ENCODE peak calls at places on chromosomes 5 and 9, in nine cellular contexts. O, C, H, L, Q, I, D, S and V are unnamed samples.

GRCh38 chr9:137522746-137523455 is 27.3 kb downstream of the PNPLA7 start:
- DNase-seq in O (no peak), C (no peak), H (no peak), L (no peak), Q (no peak), I (no peak), D (no peak), S (no peak), V (no peak)

GRCh38 chr9:472676-473075 is 258.0 kb downstream of the DOCK8 start:
- DNase-seq in O (no peak), C (no peak), H (no peak), L (no peak), Q (no peak), I (no peak), D (no peak), S (no peak), V (no peak)

GRCh38 chr5:124860271-124860670 is 113.8 kb upstream of the ZNF608 start:
- DNase-seq in O (no peak), C (no peak), H (no peak), L (no peak), Q (no peak), I (no peak), D (no peak), S (no peak), V (no peak)

GRCh38 chr5:158805195-158805594 is 294.5 kb downstream of the EBF1 start:
- DNase-seq in O (no peak), C (no peak), H (no peak), L (no peak), Q (no peak), I (no peak), D (no peak), S (no peak), V (no peak)

GRCh38 chr9:129242971-129243561 is 65.0 kb upstream of the IER5L start:
- DNase-seq in O (no peak), C (no peak), H (no peak), L (no peak), Q (no peak), I (no peak), D (no peak), S (peak; percentile 86), V (no peak)

GRCh38 chr5:110853267-110853666 is 114.5 kb downstream of the SLC25A46 start:
- DNase-seq in O (no peak), C (no peak), H (no peak), L (no peak), Q (no peak), I (no peak), D (no peak), S (no peak), V (no peak)

GRCh38 chr5:71830626-71831539 is 111.8 kb downstream of the CARTPT start:
- DNase-seq in O (peak; percentile 47), C (no peak), H (peak; percentile 37), L (no peak), Q (peak; percentile 88), I (no peak), D (peak; percentile 69), S (peak; percentile 79), V (peak; percentile 9)

GRCh38 chr9:13378171-13378570 is 98.7 kb upstream of the MPDZ start:
- DNase-seq in O (no peak), C (no peak), H (no peak), L (no peak), Q (no peak), I (no peak), D (no peak), S (no peak), V (no peak)

GRCh38 chr5:181260720-181261319 is at the start of gene TRIM52:
- DNase-seq in O (peak; percentile 84), C (no peak), H (peak; percentile 93), L (peak; percentile 89), Q (peak; percentile 90), I (no peak), D (peak; percentile 90), S (peak; percentile 93), V (peak; percentile 94)
- TF ChIP-seq POLR2A in O (peak; percentile 97), C (no peak), H (peak; percentile 96), L (peak; percentile 64), Q (peak; percentile 86), I (peak; percentile 95), D (peak; percentile 39), S (peak; percentile 88), V (peak; percentile 75)

DNA sequence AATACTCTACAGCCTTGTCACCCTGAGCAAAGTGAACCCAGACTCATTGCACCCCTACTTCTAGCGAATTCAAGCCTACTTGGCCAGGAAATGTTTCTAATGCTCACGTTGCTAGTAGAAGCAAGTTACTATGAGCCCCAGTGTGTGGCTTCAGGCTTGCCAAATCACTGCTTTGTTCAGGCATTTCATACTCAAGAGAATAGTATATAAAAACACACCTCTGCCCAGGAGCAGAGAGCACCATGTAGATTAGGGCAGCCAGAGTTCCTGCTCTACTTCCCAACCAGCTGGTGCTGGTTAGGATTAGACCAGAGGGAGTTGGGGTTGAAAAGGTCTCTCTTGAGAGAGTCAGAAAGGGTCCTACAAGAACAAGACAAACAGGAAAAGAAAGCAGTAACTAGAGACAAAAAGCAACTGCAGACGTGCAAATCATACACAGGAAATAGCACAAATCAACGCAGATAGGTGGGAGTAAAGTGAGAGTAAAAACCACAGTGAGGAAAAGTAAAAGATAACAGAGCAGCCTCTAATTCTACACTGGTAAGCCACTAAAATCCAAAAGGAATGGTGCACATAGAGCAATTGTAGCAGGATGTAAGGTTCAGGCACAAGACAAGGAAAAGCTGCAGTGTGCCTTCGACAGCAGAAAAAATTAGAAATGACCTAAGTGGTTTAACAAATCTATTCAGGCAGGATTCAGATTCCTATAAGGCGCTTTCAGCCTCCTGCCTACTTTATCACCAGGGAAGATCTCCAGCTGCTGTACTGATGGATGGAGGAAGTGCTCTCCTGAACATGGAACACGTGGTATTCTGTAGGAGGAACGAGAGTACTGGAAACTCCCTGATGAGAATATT is 49.6 kb upstream of the KIF2A start:
- DNase-seq in O (no peak), C (no peak), H (no peak), L (no peak), Q (no peak), I (peak; percentile 14), D (no peak), S (no peak), V (no peak)
- TF ChIP-seq POLR2A in O (no peak), C (no peak), H (no peak), L (no peak), Q (no peak), I (no peak), D (no peak), S (no peak), V (no peak)

GRCh38 chr9:123551636-123552203 is 195.7 kb downstream of the CRB2 start:
- DNase-seq in O (no peak), C (no peak), H (no peak), L (no peak), Q (no peak), I (no peak), D (no peak), S (no peak), V (no peak)

GRCh38 chr9:123552530-123552929 is 196.5 kb downstream of the CRB2 start:
- DNase-seq in O (no peak), C (no peak), H (no peak), L (no peak), Q (no peak), I (no peak), D (no peak), S (no peak), V (no peak)

GRCh38 chr9:123561055-123561454 is 205.1 kb downstream of the CRB2 start:
- DNase-seq in O (no peak), C (no peak), H (no peak), L (no peak), Q (no peak), I (no peak), D (no peak), S (no peak), V (no peak)

GRCh38 chr9:123555612-123556011 is 199.6 kb downstream of the CRB2 start:
- DNase-seq in O (no peak), C (no peak), H (no peak), L (no peak), Q (no peak), I (no peak), D (no peak), S (peak; percentile 74), V (no peak)

DNA sequence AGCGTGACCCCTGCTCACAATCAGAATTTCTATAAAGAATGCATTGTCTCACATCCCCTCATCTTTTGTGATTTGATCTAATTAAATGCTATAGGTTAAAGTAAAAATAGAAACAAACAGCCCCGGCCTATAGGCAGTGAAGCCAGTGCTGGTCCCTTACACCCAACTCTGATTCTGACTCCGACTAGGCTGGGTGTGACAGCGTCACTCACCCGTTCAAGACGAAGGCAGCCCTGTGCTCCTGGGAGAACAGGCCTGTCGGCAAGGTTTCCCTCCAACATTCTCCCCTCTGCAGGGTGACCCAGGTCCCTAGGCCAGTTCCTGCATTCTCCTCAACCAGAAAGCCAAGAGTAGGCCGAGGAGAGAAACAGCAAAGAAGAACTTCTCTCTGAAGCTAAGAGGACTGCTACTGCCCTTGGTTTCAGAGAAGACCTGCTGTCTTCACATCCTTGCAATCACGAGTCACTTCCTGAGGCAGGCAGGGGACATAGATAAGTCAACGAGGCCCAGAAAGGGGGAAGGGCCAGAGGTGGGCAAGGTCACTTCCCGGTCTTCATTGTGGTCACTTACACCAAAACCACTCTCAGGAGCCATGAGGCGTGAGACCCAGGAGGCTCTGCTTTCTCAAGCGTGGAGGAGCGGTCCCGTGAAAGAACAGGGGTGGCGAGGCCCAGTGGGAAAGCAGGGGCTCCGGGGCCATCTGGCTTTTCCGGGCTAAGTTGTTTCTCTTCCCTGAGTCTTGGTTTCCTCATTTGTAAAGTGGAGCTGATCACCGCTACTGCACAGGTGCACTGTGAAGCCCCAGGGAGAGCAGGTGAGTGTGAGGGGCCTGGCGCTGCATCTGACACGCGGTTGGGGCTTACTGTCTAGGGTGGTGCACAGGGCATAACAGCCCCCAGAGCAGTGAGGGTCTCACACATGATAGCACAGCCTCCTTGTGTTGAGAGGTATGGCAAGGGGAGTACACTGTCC is 200.8 kb downstream of the CRB2 start:
- DNase-seq in O (peak; percentile 45), C (no peak), H (no peak), L (no peak), Q (no peak), I (no peak), D (no peak), S (no peak), V (peak; percentile 78)
- TF ChIP-seq POLR2A in O (no peak), C (no peak), H (no peak), L (no peak), Q (no peak), I (no peak), D (no peak), S (no peak), V (no peak)

GRCh38 chr9:108861997-108862396 is at the start of gene ACTL7A:
- DNase-seq in O (no peak), C (no peak), H (no peak), L (no peak), Q (no peak), I (no peak), D (no peak), S (no peak), V (no peak)

GRCh38 chr9:108867829-108868228 is 5.8 kb downstream of the ACTL7A start:
- DNase-seq in O (no peak), C (no peak), H (no peak), L (no peak), Q (no peak), I (no peak), D (no peak), S (no peak), V (no peak)

GRCh38 chr9:108866001-108866420 is 3.9 kb downstream of the ACTL7A start:
- DNase-seq in O (no peak), C (no peak), H (no peak), L (no peak), Q (no peak), I (no peak), D (no peak), S (no peak), V (no peak)

GRCh38 chr9:108864446-108864845 is 2.4 kb downstream of the ACTL7A start:
- DNase-seq in O (no peak), C (no peak), H (no peak), L (no peak), Q (no peak), I (no peak), D (no peak), S (no peak), V (no peak)

DNA sequence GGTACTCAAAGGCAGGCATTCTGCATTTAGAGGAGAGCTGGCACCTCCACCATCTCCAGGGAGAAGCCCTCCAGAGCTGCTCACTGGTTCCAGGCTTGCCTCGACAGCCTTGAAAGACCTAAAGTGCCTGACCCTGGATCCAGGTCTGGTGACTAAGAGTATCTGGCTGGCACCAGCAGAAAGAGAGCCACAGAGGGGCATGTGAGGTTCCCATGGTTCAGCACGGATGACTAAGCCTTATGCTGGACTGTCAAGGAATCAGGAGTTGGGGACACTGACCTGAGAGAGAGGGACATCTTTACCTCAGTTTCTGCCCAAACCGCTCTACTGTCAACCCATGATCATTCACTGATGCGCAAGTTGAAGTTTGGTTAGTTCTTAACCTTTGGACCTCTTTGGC is 3.0 kb downstream of the ACTL7A start:
- DNase-seq in O (peak; percentile 48), C (no peak), H (no peak), L (no peak), Q (peak; percentile 85), I (no peak), D (no peak), S (no peak), V (no peak)
- TF ChIP-seq POLR2A in O (no peak), C (no peak), H (no peak), L (no peak), Q (no peak), I (no peak), D (no peak), S (no peak), V (no peak)